ENCODE peak calls at places on chromosomes 11 and 22, in seven cellular contexts. V is endothelial cell of umbilical vein, E is BE2C, D is kidney epithelial cell, O is astrocyte, Y is lower leg skin, L is AG04450. M is an unnamed sample.

GRCh38 chr22:42743501-42743991 is 22.9 kb upstream of the A4GALT start:
- DNase-seq in E (no peak), O (no peak), Y (peak), L (no peak), D (no peak), V (peak), M (peak)

GRCh38 chr11:116333193-116333592 is 439.6 kb downstream of the BUD13 start:
- DNase-seq in E (no peak), Y (no peak), O (no peak), V (no peak), L (no peak), D (no peak), M (no peak)

GRCh38 chr11:117528061-117528780 is 200.6 kb downstream of the CEP164 start:
- DNase-seq in L (no peak), V (no peak), E (no peak), O (peak), Y (no peak), D (no peak), M (no peak)

GRCh38 chr11:50247309-50247874 is 214.7 kb downstream of the OR4C45 start:
- DNase-seq in V (no peak), O (no peak), Y (no peak), E (no peak), L (no peak), D (no peak), M (no peak)

GRCh38 chr11:109423114-109423859 is 1.3 kb downstream of the C11orf87 start:
- DNase-seq in E (peak), O (no peak), V (peak), L (no peak), Y (no peak), D (no peak), M (no peak)

GRCh38 chr22:40597541-40598453 is 38.7 kb downstream of the MRTFA start:
- DNase-seq in E (no peak), D (no peak), V (no peak), Y (no peak), L (no peak), O (peak), M (no peak)

GRCh38 chr22:30286813-30287625 is 2.3 kb downstream of the CASTOR1 start:
- DNase-seq in D (no peak), Y (no peak), L (no peak), O (no peak), V (peak), E (peak), M (peak)

GRCh38 chr11:122656073-122656630 is 630 bp downstream of the UBASH3B start:
- DNase-seq in D (no peak), E (peak), L (no peak), V (peak), Y (no peak), O (peak), M (peak)

GRCh38 chr22:46149998-46150549 is at the start of gene PPARA:
- DNase-seq in E (peak), O (peak), D (peak), L (peak), Y (peak), V (peak), M (peak)

GRCh38 chr11:82577246-82577645 is 156.4 kb downstream of the FAM181B start:
- DNase-seq in O (no peak), D (no peak), V (no peak), E (peak), Y (no peak), L (no peak), M (no peak)

GRCh38 chr11:20103281-20103680 is 57.0 kb downstream of the DBX1 start:
- DNase-seq in O (no peak), V (no peak), D (no peak), L (no peak), Y (no peak), E (no peak), M (no peak)

GRCh38 chr22:30802202-30803166 is 107.8 kb downstream of the OSBP2 start:
- DNase-seq in L (peak), D (peak), O (peak), V (peak), E (peak), Y (peak), M (peak)

GRCh38 chr11:104879514-104880190 is 18.6 kb downstream of the CASP12 start:
- DNase-seq in D (no peak), E (no peak), L (no peak), Y (no peak), O (no peak), V (no peak), M (no peak)

GRCh38 chr22:39479254-39479653 is 22.4 kb downstream of the MGAT3 start:
- DNase-seq in V (no peak), O (no peak), E (no peak), L (no peak), Y (no peak), D (no peak), M (no peak)

GRCh38 chr11:13384837-13385417 is 78.1 kb downstream of the BTBD10 start:
- DNase-seq in D (peak), V (peak), Y (no peak), L (peak), E (peak), O (peak), M (no peak)

GRCh38 chr11:81916459-81916858 is 817.2 kb downstream of the FAM181B start:
- DNase-seq in L (no peak), E (no peak), Y (no peak), O (no peak), V (no peak), D (no peak), M (no peak)

GRCh38 chr22:41857160-41857859 is 24.4 kb downstream of the SREBF2 start:
- DNase-seq in O (peak), Y (no peak), D (no peak), V (peak), L (no peak), E (peak), M (no peak)

GRCh38 chr11:13629752-13630151 is 38.7 kb upstream of the FAR1 start:
- DNase-seq in D (no peak), Y (no peak), V (no peak), O (no peak), E (no peak), L (no peak), M (no peak)

GRCh38 chr11:10454902-10455631 is at the start of gene AMPD3:
- DNase-seq in D (peak), Y (no peak), V (no peak), O (peak), E (no peak), L (peak), M (peak)

GRCh38 chr11:64724863-64725535 is 2.0 kb upstream of the NRXN2 start:
- DNase-seq in O (no peak), D (no peak), Y (no peak), E (no peak), V (no peak), L (no peak), M (no peak)

GRCh38 chr11:83706581-83706980 is 420.4 kb upstream of the CCDC90B start:
- DNase-seq in D (no peak), O (no peak), L (no peak), V (no peak), E (no peak), Y (no peak), M (no peak)

GRCh38 chr11:68974421-68975194 is 6.2 kb downstream of the MRGPRD start:
- DNase-seq in O (no peak), V (peak), E (peak), D (no peak), L (no peak), Y (no peak), M (no peak)

GRCh38 chr11:85299247-85299646 is 327.9 kb downstream of the DLG2 start:
- DNase-seq in L (no peak), O (peak), Y (no peak), V (no peak), E (no peak), D (peak), M (no peak)

GRCh38 chr22:30254307-30254706 is 7.7 kb upstream of the LIF start:
- DNase-seq in D (no peak), Y (no peak), L (no peak), V (no peak), O (no peak), E (no peak), M (no peak)

GRCh38 chr11:67271548-67272284 is 5.4 kb downstream of the GRK2 start:
- DNase-seq in E (peak), Y (no peak), D (no peak), L (no peak), O (no peak), V (no peak), M (no peak)

GRCh38 chr11:65575568-65576231 is at the start of gene EHBP1L1:
- DNase-seq in D (no peak), L (no peak), O (peak), Y (no peak), V (peak), E (peak), M (peak)

GRCh38 chr11:93783767-93784151 is 323 bp upstream of the MED17 start:
- DNase-seq in E (no peak), Y (no peak), V (no peak), D (no peak), O (no peak), L (peak), M (no peak)

GRCh38 chr22:28992565-28993326 is 68.9 kb downstream of the C22orf31 start:
- DNase-seq in L (no peak), D (no peak), Y (no peak), E (no peak), V (no peak), O (no peak), M (no peak)

GRCh38 chr22:48979482-48979881 is 848.2 kb downstream of the BRD1 start:
- DNase-seq in L (no peak), D (no peak), Y (no peak), V (no peak), E (no peak), O (no peak), M (no peak)

GRCh38 chr11:132211479-132211878 is 841.1 kb downstream of the NTM start:
- DNase-seq in D (no peak), O (no peak), L (no peak), Y (no peak), E (no peak), V (no peak), M (no peak)

DNA sequence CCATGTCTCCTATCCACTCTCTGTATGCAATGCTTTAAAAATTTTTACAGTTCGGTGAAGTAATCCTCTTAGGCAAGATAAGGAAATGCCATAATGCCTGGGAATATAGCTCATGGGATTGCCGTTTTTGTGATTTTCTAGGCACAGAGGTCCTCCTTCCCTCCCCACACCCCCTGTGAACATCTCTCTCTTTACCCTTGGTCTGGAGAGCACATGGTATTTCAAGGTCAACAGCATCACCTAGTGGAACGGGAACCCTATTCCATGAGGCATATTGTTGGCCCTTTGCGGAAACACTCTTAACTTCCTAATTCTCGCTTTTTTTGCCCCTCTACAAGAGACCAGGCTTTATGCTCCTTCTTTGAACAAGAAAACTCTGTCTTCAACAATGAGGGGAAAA is 8.8 kb downstream of the NXPE4 start:
- DNase-seq in E (no peak), V (no peak), L (no peak), O (no peak), Y (no peak), D (no peak), M (no peak)
- TF ChIP-seq CTCF in E (peak), V (no peak), L (peak), O (no peak), Y (no peak), D (no peak), M (no peak)

DNA sequence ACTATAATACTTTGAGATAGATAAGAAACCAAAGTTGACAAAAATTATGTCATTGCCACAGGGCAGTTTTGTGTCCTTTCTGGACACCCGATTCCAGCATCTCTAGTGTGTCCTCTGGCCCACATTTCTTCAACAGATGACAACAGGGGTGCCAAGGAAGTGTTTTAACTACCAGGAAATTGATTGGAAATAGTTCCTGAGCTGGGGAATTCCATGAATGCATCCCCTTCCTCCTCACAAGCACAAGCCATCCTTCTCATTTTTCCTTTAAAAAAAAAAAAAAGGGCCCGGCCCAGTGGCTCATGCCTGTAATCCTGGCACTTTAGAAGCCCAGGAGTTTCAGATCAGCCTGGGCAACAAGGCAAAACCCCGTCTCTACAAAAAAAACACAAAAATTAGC is 690 bp upstream of the B3GAT3 start:
- DNase-seq in E (no peak), D (no peak), Y (no peak), O (no peak), V (no peak), L (no peak), M (no peak)
- H3K4me3 ChIP-seq in E (peak), D (no peak), Y (no peak), O (no peak), V (no peak), L (peak), M (no peak)

GRCh38 chr11:113989381-113989780 is 14.5 kb downstream of the HTR3A start:
- DNase-seq in V (no peak), Y (no peak), L (no peak), E (no peak), O (no peak), D (no peak), M (no peak)
- TF ChIP-seq CTCF in V (no peak), Y (no peak), L (no peak), E (no peak), O (no peak), D (no peak), M (no peak)

GRCh38 chr11:98069861-98070260 is 950.9 kb upstream of the CNTN5 start:
- DNase-seq in D (no peak), O (no peak), Y (no peak), E (no peak), L (no peak), V (no peak), M (no peak)
- H3K4me3 ChIP-seq in D (no peak), O (no peak), Y (no peak), E (no peak), L (no peak), V (no peak), M (no peak)

GRCh38 chr11:61792310-61793083 is at the start of the genes FEN1 and TMEM258:
- DNase-seq in Y (peak), O (peak), V (peak), D (peak), L (peak), E (peak), M (peak)

GRCh38 chr11:61794579-61794978 is 1.9 kb downstream of the FEN1 start:
- DNase-seq in L (no peak), V (no peak), D (no peak), O (no peak), E (no peak), Y (no peak), M (no peak)

GRCh38 chr11:61793084-61793828 is 545 bp downstream of the FEN1 start:
- DNase-seq in D (no peak), Y (no peak), V (no peak), O (no peak), L (no peak), E (no peak), M (no peak)

GRCh38 chr11:61793829-61794204 is 1.1 kb downstream of the FEN1 start:
- DNase-seq in E (no peak), Y (no peak), D (no peak), V (no peak), O (no peak), L (no peak), M (no peak)

GRCh38 chr11:61791737-61792309 is 576 bp downstream of the TMEM258 start:
- DNase-seq in L (peak), O (peak), D (peak), V (peak), E (peak), Y (peak), M (peak)
- TF ChIP-seq CTCF in L (no peak), O (no peak), D (no peak), V (no peak), E (no peak), Y (no peak), M (no peak)

GRCh38 chr11:72673284-72673942 is 809 bp downstream of the PDE2A start:
- DNase-seq in O (no peak), V (no peak), D (no peak), Y (no peak), L (no peak), E (no peak), M (no peak)
- H3K4me3 ChIP-seq in O (no peak), V (no peak), D (no peak), Y (no peak), L (no peak), E (peak), M (no peak)

DNA sequence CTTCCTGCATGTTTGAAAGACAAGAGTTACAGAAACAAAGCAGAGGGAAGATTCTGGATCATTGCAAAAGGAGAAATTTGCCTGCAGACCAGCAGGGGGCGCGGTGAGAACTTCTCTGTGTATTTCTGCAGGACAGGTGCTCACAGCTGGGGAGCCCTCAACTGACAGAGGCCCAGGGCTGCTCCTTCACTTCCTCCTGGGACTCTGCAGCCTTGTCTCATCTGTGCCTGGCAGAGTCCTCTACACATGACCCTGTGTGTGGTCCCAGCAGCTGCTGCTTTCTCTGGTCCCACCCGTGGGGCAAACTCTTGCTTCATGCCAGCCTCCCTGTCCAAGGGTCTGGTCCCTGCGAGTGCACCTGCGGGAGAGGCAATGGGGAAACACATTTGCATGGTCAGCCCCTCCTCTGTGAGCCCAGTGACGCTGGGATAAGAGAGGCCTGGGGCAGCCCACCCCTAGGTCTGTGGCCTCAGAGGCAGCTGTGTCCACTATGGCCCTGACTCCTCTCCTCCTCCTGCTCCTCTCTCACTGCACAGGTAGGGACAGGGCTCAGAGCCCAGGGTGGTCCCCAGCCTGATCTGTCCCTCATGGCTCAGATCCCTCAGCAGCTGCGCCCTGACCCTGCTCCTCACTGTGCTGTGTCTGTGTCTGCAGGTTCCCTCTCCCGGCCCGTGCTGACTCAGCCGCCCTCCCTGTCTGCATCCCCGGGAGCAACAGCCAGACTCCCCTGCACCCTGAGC is 43.2 kb upstream of the VPREB1 start:
- DNase-seq in L (peak), E (peak), Y (no peak), D (no peak), O (no peak), V (peak), M (no peak)
- TF ChIP-seq CTCF in L (peak), E (peak), Y (no peak), D (peak), O (peak), V (peak), M (peak)